ENCODE peak calls at places on chromosomes 7 and 10, in four cellular contexts. I is lower leg skin, C is A549, L is gastrocnemius medialis. Z is an unnamed sample.

GRCh38 chr7:82050792-82051191 is 280.9 kb upstream of the HGF start:
- DNase-seq in L (no peak), I (no peak), C (peak; percentile 59), Z (no peak)

GRCh38 chr10:48238826-48239520 is 35.5 kb downstream of the FRMPD2 start:
- DNase-seq in C (no peak), L (no peak), I (peak; percentile 54), Z (no peak)

GRCh38 chr7:100641860-100642533 is 645 bp upstream of the TFR2 start:
- DNase-seq in L (no peak), I (no peak), C (no peak), Z (peak; percentile 81)

GRCh38 chr10:72924351-72924750 is 30.3 kb downstream of the PLA2G12B start:
- DNase-seq in L (no peak), C (no peak), I (no peak), Z (no peak)

GRCh38 chr7:93189235-93189634 is 37.0 kb downstream of the HEPACAM2 start:
- DNase-seq in C (no peak), L (no peak), I (no peak), Z (no peak)

GRCh38 chr7:66859794-66860645 is 61.0 kb upstream of the TMEM248 start:
- DNase-seq in I (peak; percentile 56), C (no peak), L (peak; percentile 80), Z (no peak)

GRCh38 chr10:121069061-121069850 is 218.1 kb downstream of the WDR11 start:
- DNase-seq in L (no peak), C (peak; percentile 21), I (no peak), Z (no peak)

GRCh38 chr7:124992881-124993562 is 63.4 kb upstream of the POT1 start:
- DNase-seq in I (no peak), C (peak; percentile 51), L (no peak), Z (no peak)

GRCh38 chr7:99514050-99514449 is 9.6 kb downstream of the ZKSCAN5 start:
- DNase-seq in C (no peak), L (no peak), I (no peak), Z (no peak)

GRCh38 chr10:18334116-18334867 is 194.1 kb downstream of the CACNB2 start:
- DNase-seq in I (no peak), L (no peak), C (no peak), Z (no peak)

GRCh38 chr7:25726180-25726579 is 425.8 kb upstream of the NFE2L3 start:
- DNase-seq in C (no peak), I (no peak), L (no peak), Z (no peak)

GRCh38 chr10:5515948-5516761 is 8.6 kb upstream of the CALML3 start:
- DNase-seq in I (no peak), C (no peak), L (no peak), Z (no peak)

GRCh38 chr10:78846770-78847169 is 222.0 kb upstream of the ZMIZ1 start:
- DNase-seq in I (peak; percentile 79), L (peak; percentile 40), C (no peak), Z (no peak)

GRCh38 chr10:132904814-132905649 is 37.3 kb downstream of the CFAP46 start:
- DNase-seq in I (no peak), C (no peak), L (no peak), Z (no peak)

GRCh38 chr7:132618956-132619305 is 42.7 kb upstream of the PLXNA4 start:
- DNase-seq in I (no peak), L (no peak), C (no peak), Z (no peak)

GRCh38 chr7:7654964-7655363 is 14.4 kb downstream of the UMAD1 start:
- DNase-seq in L (no peak), I (no peak), C (no peak), Z (peak; percentile 45)

GRCh38 chr7:87876759-87877234 is 504 bp downstream of the DBF4 start:
- DNase-seq in C (peak; percentile 62), I (peak; percentile 92), L (peak; percentile 50), Z (peak; percentile 63)

GRCh38 chr7:38506756-38507155 is 124.4 kb downstream of the AMPH start:
- DNase-seq in I (no peak), C (no peak), L (peak; percentile 21), Z (no peak)

GRCh38 chr10:93198401-93199175 is 124.9 kb downstream of the CYP26A1 start:
- DNase-seq in I (peak; percentile 77), L (no peak), C (no peak), Z (no peak)

GRCh38 chr10:33127622-33128021 is 169.6 kb upstream of the ITGB1 start:
- DNase-seq in C (no peak), L (no peak), I (no peak), Z (no peak)

GRCh38 chr10:79399242-79399831 is 46.1 kb downstream of the ZCCHC24 start:
- DNase-seq in L (peak; percentile 83), I (peak; percentile 97), C (no peak), Z (peak; percentile 45)

GRCh38 chr10:107814865-107815487 is 650.5 kb upstream of the SORCS1 start:
- DNase-seq in C (peak; percentile 39), L (no peak), I (no peak), Z (peak; percentile 27)

GRCh38 chr10:49578392-49578791 is 31.7 kb upstream of the SLC18A3 start:
- DNase-seq in I (no peak), C (no peak), L (no peak), Z (no peak)

DNA sequence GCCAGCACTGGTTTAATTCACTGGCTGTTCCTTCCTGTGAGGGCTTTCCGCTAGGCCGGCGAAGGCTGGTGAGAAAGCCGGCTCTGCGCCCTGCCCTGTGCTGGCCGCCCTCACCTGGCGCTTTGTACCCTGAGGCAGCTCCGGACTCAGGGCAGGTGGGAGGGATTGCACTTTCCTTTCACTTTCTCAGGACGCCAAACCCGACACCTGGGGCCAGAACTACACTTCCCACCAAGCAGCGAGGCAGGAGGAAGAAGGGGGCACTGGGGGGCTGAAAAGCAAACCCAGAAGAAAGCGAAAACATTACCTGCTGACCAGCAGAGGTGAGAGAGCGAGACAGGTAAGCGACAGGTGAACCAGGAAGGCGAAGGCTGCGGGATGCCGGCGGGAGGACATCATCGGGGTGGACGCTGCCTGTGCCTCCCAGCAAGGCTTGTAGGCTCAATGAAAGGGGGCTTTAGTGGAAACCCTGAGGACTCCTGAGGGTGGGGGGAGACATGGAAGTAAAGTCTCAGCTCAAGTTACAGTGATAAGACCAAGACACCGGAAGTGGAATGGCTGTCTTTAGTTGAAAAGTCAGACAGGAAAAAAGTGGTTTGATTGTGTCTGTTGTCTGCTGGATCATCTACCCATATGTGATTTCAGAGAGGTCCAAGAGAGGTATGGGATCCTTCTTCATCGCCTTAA is at the start of gene RAB19:
- DNase-seq in I (no peak), L (no peak), C (no peak), Z (no peak)
- TF ChIP-seq POLR2A in I (no peak), L (no peak), C (no peak), Z (no peak)

DNA sequence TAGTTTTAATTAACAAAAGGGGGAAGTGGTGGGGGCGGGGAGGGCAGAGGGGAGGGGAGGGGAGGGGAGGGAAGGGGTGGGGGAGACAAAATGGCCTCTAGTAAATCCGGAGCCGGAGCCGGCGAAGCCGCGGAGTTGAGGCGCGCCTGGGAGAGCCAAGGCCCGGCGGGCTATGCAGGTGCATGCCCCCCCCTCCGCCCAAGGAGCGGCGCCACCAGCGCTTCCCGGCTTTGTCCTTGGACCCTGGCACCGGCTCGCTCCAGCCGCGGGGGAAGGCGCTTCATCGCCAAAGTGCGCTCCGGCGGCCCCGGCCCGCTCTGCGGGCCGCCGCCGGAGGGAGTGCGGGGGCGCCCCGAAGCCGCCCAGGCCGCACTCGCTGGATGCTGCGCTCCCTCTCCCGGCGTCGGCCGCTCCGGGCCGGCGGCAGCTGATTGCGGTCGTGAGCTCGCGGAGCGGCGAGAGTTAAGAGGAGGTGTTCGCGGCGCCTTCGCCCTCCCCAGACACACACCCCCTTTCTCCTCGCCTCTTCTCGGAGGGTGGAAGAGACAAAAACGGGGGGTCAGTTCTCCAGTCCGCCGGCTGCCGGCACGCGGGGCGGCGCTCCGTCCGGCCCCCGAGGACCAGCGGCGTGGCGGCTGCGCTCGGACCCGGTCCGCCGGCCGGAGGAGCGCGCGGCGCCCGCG is at the start of gene LRRC4:
- DNase-seq in C (no peak), I (no peak), L (no peak), Z (peak; percentile 75)
- TF ChIP-seq POLR2A in C (no peak), I (no peak), L (no peak), Z (no peak)

GRCh38 chr10:123141791-123142700 is 5.9 kb upstream of the HMX2 start:
- DNase-seq in I (no peak), C (no peak), L (no peak), Z (no peak)
- TF ChIP-seq POLR2A in I (no peak), C (no peak), L (no peak), Z (no peak)

DNA sequence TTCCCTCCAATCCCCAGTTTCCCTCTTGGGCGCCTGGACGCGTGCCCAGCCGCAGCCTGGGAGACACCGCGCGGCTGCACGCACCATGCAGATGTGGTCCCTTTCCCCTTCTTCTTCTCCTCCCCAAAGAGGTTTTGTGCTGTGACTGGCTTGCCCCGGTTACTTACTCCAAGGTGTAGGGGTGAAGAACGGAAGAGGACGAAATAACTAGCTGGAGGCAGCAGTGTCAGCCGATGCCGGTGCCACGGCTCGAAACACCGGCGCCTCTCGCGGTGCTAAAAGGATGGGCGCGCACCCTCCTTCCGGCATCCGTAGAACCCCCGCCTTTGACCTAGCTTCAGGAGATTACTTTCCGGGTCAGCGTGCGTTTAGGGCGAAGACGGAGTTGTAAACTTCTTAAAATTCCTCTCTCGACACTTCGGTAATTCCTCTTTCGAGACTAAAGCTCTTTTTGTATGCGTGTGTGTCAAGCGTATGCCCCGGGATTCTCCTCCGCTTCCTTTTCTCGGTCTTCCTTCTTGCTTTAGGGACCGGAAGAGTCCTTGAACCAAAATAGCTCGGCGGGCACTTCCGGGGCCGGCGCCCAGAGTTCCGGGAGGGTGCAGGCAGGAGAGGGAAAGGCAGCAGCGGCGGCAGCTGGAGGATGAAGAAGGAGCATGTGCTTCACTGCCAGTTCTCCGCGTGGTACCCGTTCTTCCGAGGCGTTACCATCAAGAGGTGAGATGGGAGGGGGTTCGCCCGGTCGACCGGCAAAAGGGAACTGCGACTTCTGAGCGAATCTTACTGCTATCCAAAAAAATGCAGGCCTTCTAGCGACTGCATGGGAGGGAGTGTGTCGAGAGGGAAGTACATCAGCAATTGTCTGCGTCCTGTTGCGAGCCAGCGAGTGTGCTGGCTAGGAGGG is at the start of the genes CDC123 and NUDT5:
- DNase-seq in L (peak; percentile 86), I (peak; percentile 97), C (peak; percentile 93), Z (peak; percentile 94)
- TF ChIP-seq POLR2A in L (peak; percentile 42), I (no peak), C (peak; percentile 80), Z (peak; percentile 71)

GRCh38 chr10:97867220-97867800 is 17.7 kb downstream of the GOLGA7B start:
- DNase-seq in I (no peak), L (no peak), C (no peak), Z (no peak)
- TF ChIP-seq POLR2A in I (no peak), L (no peak), C (no peak), Z (no peak)

DNA sequence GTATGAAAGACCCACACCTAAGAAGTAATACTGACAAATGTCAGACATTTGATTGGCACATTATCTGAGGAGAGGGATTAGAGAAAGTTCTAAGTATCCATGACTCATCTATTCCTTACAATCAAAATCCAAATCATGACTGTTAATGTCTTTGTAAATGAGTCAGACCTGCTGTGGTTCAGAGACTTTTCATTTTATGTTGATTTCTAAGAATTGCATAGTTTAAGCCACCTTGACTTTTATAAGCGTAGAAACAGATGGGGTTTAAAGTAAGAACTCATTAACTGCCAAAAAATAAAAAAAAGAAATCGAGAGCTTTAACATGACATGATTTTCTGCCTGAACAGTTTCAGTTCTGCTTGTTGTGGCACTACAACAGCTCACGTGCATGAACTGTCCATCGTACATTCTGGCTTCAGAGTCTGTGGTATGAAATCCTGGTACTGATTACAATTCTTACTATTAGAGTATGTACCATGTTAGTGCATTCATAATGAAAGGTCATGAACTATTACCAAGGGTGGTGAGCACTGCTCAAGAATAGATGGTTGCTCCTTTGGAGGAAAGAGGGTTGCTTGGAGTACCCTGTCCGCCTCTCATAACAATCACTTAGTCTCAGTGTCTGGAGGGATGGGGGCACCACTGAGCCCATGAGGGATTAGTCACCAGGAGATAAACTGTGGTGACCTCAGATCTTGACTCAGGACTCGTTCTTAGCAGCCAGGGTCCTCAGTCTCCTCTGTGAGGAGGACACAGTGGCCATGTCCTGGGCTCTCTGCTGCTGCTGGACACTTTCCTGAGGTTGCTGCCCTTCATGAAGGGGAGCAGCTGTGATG is 42.2 kb downstream of the ACSM6 start:
- DNase-seq in C (no peak), L (no peak), I (no peak), Z (no peak)
- TF ChIP-seq POLR2A in C (no peak), L (no peak), I (no peak), Z (no peak)